ENCODE peak calls at places on chromosomes 5 and 9, in four cellular contexts. One of them, this sample, is unnamed.

GRCh38 chr5:83914199-83914598 is 193.5 kb upstream of the HAPLN1 start:
- DNase-seq in GM12891: no peak
- DNase-seq in K562: no peak
- DNase-seq in GM12878: no peak
- DNase-seq in this sample: peak

GRCh38 chr9:121360975-121361374 is 9.1 kb downstream of the STOM start:
- DNase-seq in K562: no peak
- DNase-seq in GM12891: no peak
- DNase-seq in GM12878: no peak
- DNase-seq in this sample: no peak

GRCh38 chr5:83450183-83450839 is 21.2 kb upstream of the VCAN start:
- DNase-seq in K562: no peak
- DNase-seq in GM12878: no peak
- DNase-seq in GM12891: no peak
- DNase-seq in this sample: no peak

GRCh38 chr5:101995585-101995984 is 300.5 kb downstream of the SLCO4C1 start:
- DNase-seq in K562: no peak
- DNase-seq in GM12891: no peak
- DNase-seq in GM12878: no peak
- DNase-seq in this sample: no peak

GRCh38 chr9:84463272-84463671 is 122.7 kb upstream of the SLC28A3 start:
- DNase-seq in GM12891: no peak
- DNase-seq in GM12878: no peak
- DNase-seq in K562: no peak
- DNase-seq in this sample: no peak

GRCh38 chr5:102879741-102880140 is 124.6 kb downstream of the PAM start:
- DNase-seq in GM12878: no peak
- DNase-seq in K562: no peak
- DNase-seq in GM12891: no peak
- DNase-seq in this sample: no peak

GRCh38 chr5:34511915-34512314 is 144.2 kb upstream of the RAI14 start:
- DNase-seq in GM12891: no peak
- DNase-seq in GM12878: no peak
- DNase-seq in K562: no peak
- DNase-seq in this sample: no peak

GRCh38 chr5:114782217-114782616 is 387.5 kb downstream of the TRIM36 start:
- DNase-seq in GM12891: no peak
- DNase-seq in GM12878: no peak
- DNase-seq in K562: no peak
- DNase-seq in this sample: no peak

GRCh38 chr5:73322453-73323076 is 126.0 kb downstream of the FOXD1 start:
- DNase-seq in K562: no peak
- DNase-seq in GM12878: no peak
- DNase-seq in GM12891: no peak
- DNase-seq in this sample: no peak

DNA sequence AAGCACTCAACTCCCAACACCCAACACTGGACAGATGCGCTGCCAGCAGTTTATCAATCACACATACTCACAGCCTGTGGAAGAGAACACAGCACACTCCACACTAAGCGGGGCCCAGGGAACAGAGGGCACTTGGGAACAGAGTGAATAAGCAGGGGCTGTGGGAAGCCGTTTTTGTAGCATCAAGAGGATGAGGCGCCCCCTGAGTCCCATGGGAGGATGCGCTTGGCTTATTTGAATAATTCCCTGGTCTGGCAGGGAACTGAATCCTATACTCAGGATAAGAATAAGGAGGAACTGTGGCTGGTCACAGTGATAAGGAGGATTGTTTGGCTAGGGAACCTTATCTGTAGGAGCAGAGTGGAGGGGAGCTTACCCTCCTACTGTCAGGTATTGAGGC is 96.1 kb upstream of the DNAH5 start:
- DNase-seq in K562: no peak
- DNase-seq in GM12878: no peak
- DNase-seq in GM12891: no peak
- DNase-seq in this sample: no peak
- TF ChIP-seq SPI1 in K562: no peak
- TF ChIP-seq SPI1 in GM12878: no peak
- TF ChIP-seq SPI1 in GM12891: no peak
- TF ChIP-seq SPI1 in this sample: no peak

DNA sequence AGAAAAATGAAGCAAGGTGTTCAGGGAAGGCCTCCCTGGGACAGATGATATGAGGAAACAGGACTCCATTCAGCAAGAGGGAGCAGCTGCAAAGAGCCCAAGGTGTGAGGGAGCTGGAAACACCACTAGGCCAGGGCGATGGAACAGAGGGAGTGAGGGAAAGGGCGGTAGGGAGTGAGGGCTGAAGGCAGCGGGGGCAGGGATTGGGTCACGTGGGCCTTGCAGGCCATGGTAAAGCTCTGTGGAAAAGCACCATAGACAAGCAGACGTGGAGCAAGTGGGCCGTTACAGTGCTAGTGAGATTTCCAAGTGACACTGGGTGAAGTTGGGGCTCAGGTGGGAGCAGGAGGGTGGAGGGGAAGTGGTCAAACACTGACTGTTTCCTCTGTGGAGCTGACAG is 10.8 kb upstream of the PRRC1 start:
- DNase-seq in GM12878: no peak
- DNase-seq in GM12891: no peak
- DNase-seq in K562: no peak
- DNase-seq in this sample: no peak
- TF ChIP-seq SPI1 in GM12878: no peak
- TF ChIP-seq SPI1 in GM12891: no peak
- TF ChIP-seq SPI1 in K562: no peak
- TF ChIP-seq SPI1 in this sample: no peak

GRCh38 chr5:133783481-133783880 is 171.1 kb upstream of the FSTL4 start:
- DNase-seq in K562: no peak
- DNase-seq in GM12878: no peak
- DNase-seq in GM12891: no peak
- DNase-seq in this sample: no peak
- TF ChIP-seq SPI1 in K562: no peak
- TF ChIP-seq SPI1 in GM12878: no peak
- TF ChIP-seq SPI1 in GM12891: no peak
- TF ChIP-seq SPI1 in this sample: no peak

DNA sequence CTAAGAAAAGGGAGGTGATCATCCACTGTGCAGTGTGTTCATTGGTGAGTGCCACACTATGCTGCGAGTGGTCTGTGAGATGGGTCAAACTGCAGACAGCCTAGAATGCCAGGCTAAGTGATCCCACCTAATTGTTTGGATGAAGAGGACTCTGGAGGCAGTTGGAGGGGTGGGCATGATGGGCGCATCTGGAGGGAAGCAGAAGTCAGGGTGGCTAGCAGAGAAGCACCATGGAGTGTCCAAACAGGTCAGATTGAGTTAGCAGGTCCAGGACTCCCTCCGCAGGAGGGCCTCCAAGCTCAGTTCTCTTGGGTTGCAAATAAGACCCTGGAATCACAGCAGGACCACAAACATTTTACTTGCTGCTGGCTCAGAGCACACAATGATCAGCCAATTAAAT is 19.9 kb upstream of the ANGPTL2 start:
- DNase-seq in GM12878: no peak
- DNase-seq in K562: no peak
- DNase-seq in GM12891: no peak
- DNase-seq in this sample: no peak
- TF ChIP-seq SPI1 in GM12878: no peak
- TF ChIP-seq SPI1 in K562: no peak
- TF ChIP-seq SPI1 in GM12891: no peak
- TF ChIP-seq SPI1 in this sample: no peak

This sample was measured in HL-60.